ENCODE peak calls at places on chromosomes 3 and 15, in eight cellular contexts. K is AG09309, W is DMS 273 treated with DMSO at 0.1 percent for 48 hours, Q is NT2/D1, S is glomerular endothelial cell, R is G401, X is iPS-NIHi11, H is ovary. G is an unnamed sample.

GRCh38 chr3:138186216-138186615 is 885 bp upstream of the ARMC8 start:
- DNase-seq in K (no peak), W (no peak), Q (no peak), S (no peak), R (peak), X (no peak), H (no peak), G (no peak)

GRCh38 chr15:57541805-57542504 is 49.7 kb upstream of the MYZAP start:
- DNase-seq in K (no peak), W (peak), Q (no peak), S (no peak), R (peak), X (peak), H (peak), G (peak)

GRCh38 chr15:95341686-95342085 is 988.8 kb upstream of the NR2F2 start:
- DNase-seq in K (no peak), W (no peak), Q (no peak), S (no peak), R (no peak), X (no peak), H (no peak), G (no peak)

GRCh38 chr3:116863842-116864626 is 154.5 kb downstream of the TUSC7 start:
- DNase-seq in K (no peak), W (no peak), Q (peak), S (peak), R (peak), X (peak), H (no peak), G (peak)

GRCh38 chr3:106299300-106300098 is 430.7 kb upstream of the CBLB start:
- DNase-seq in K (peak), W (no peak), Q (no peak), S (no peak), R (no peak), X (no peak), H (no peak), G (no peak)

GRCh38 chr15:91866971-91867372 is 13.5 kb downstream of the SLCO3A1 start:
- DNase-seq in K (no peak), W (peak), Q (no peak), S (no peak), R (peak), X (no peak), H (peak), G (peak)

GRCh38 chr3:11650391-11650790 is 6.7 kb upstream of the VGLL4 start:
- DNase-seq in K (no peak), W (no peak), Q (no peak), S (no peak), R (no peak), X (no peak), H (no peak), G (no peak)

GRCh38 chr3:41369838-41370237 is 170.5 kb downstream of the CTNNB1 start:
- DNase-seq in K (no peak), W (peak), Q (no peak), S (no peak), R (no peak), X (no peak), H (no peak), G (no peak)

GRCh38 chr3:168249539-168250414 is 154.1 kb upstream of the GOLIM4 start:
- DNase-seq in K (peak), W (peak), Q (peak), S (no peak), R (peak), X (peak), H (peak), G (peak)

GRCh38 chr15:28912422-28912821 is 26.6 kb downstream of the APBA2 start:
- DNase-seq in K (no peak), W (no peak), Q (no peak), S (no peak), R (no peak), X (no peak), H (no peak), G (no peak)

GRCh38 chr15:69881760-69882159 is 216.0 kb downstream of the TLE3 start:
- DNase-seq in K (no peak), W (no peak), Q (no peak), S (no peak), R (no peak), X (no peak), H (no peak), G (no peak)

GRCh38 chr3:157865449-157865862 is 240.8 kb downstream of the SHOX2 start:
- DNase-seq in K (no peak), W (no peak), Q (peak), S (no peak), R (no peak), X (peak), H (no peak), G (no peak)

GRCh38 chr15:33968224-33968623 is at the start of gene CHRM5:
- DNase-seq in K (no peak), W (no peak), Q (no peak), S (no peak), R (peak), X (no peak), H (no peak), G (no peak)

GRCh38 chr3:114606336-114606735 is 312.5 kb downstream of the TIGIT start:
- DNase-seq in K (no peak), W (no peak), Q (no peak), S (no peak), R (no peak), X (no peak), H (no peak), G (no peak)

GRCh38 chr3:113271189-113271588 is 59.8 kb downstream of the BOC start:
- DNase-seq in K (no peak), W (peak), Q (no peak), S (no peak), R (peak), X (no peak), H (no peak), G (no peak)

GRCh38 chr15:39728844-39729243 is 53.8 kb downstream of the FSIP1 start:
- DNase-seq in K (no peak), W (no peak), Q (no peak), S (no peak), R (no peak), X (no peak), H (no peak), G (no peak)

GRCh38 chr3:179133575-179133974 is 14.6 kb upstream of the PIK3CA start:
- DNase-seq in K (no peak), W (no peak), Q (no peak), S (no peak), R (no peak), X (no peak), H (no peak), G (no peak)

GRCh38 chr3:155737844-155738460 is 6.9 kb downstream of the PLCH1 start:
- DNase-seq in K (no peak), W (no peak), Q (no peak), S (no peak), R (no peak), X (no peak), H (no peak), G (no peak)

GRCh38 chr3:43378066-43378935 is 92.0 kb downstream of the SNRK start:
- DNase-seq in K (no peak), W (no peak), Q (peak), S (no peak), R (peak), X (peak), H (no peak), G (peak)

GRCh38 chr3:182925330-182925943 is 54.9 kb downstream of the DCUN1D1 start:
- DNase-seq in K (peak), W (no peak), Q (no peak), S (no peak), R (peak), X (no peak), H (no peak), G (peak)

GRCh38 chr15:66035901-66036300 is 166.6 kb downstream of the RAB11A start:
- DNase-seq in K (no peak), W (no peak), Q (no peak), S (no peak), R (no peak), X (no peak), H (no peak), G (no peak)

GRCh38 chr3:9233101-9233500 is 16.3 kb downstream of the SRGAP3 start:
- DNase-seq in K (no peak), W (no peak), Q (no peak), S (no peak), R (no peak), X (no peak), H (no peak), G (no peak)

GRCh38 chr3:177615015-177615414 is 417.7 kb upstream of the TBL1XR1 start:
- DNase-seq in K (peak), W (no peak), Q (no peak), S (no peak), R (no peak), X (no peak), H (peak), G (peak)

GRCh38 chr15:58307313-58307961 is 124.4 kb upstream of the LIPC start:
- DNase-seq in K (peak), W (no peak), Q (no peak), S (no peak), R (peak), X (no peak), H (no peak), G (no peak)

GRCh38 chr15:70289191-70289955 is 191.7 kb upstream of the TLE3 start:
- DNase-seq in K (no peak), W (no peak), Q (peak), S (no peak), R (peak), X (peak), H (no peak), G (no peak)

GRCh38 chr3:125075738-125076137 is 19.9 kb upstream of the HEG1 start:
- DNase-seq in K (no peak), W (no peak), Q (no peak), S (no peak), R (no peak), X (peak), H (no peak), G (no peak)

GRCh38 chr3:47288966-47289910 is 6.5 kb downstream of the KLHL18 start:
- DNase-seq in K (no peak), W (no peak), Q (no peak), S (no peak), R (no peak), X (no peak), H (no peak), G (no peak)

GRCh38 chr15:77144028-77144427 is 73.1 kb upstream of the TSPAN3 start:
- DNase-seq in K (peak), W (no peak), Q (no peak), S (no peak), R (no peak), X (no peak), H (no peak), G (no peak)

GRCh38 chr3:105518806-105519418 is 152.2 kb downstream of the ALCAM start:
- DNase-seq in K (peak), W (peak), Q (peak), S (peak), R (peak), X (peak), H (no peak), G (no peak)

G was measured in adrenal gland.